ENCODE peak calls at places on chromosomes 4 and X, in five cellular contexts. X is stimulated activated CD4-positive, alpha-beta T cell treated with anti-CD3 and anti-CD28 coated beads, Interleukin-1b, Interleukin-23, amount 100 ng/mL, for 1 hour; D is stimulated activated CD8-positive, alpha-beta memory T cell treated with anti-CD3 and anti-CD28 coated beads, Interleukin-15, amount 100 ng/mL, for 24 hours; C is iPS-NIHi11; Z is fibroblast of pulmonary artery. B is an unnamed sample.
A peak's percentile ranks its signal among the peaks of the same experiment; 100 is the strongest.

GRCh38 chrX:84737471-84737871 is 235.2 kb upstream of the HDX start:
- DNase-seq in D (no peak), X (no peak), Z (no peak), C (no peak), B (no peak)

GRCh38 chr4:124121511-124121934 is 591.0 kb downstream of the ANKRD50 start:
- DNase-seq in D (no peak), Z (peak; percentile 90), C (no peak), X (no peak), B (no peak)

GRCh38 chr4:138864961-138865720 is 150.4 kb upstream of the NOCT start:
- DNase-seq in D (no peak), X (no peak), Z (no peak), C (no peak), B (no peak)

GRCh38 chrX:134158821-134159512 is 78.0 kb upstream of the CCDC160 start:
- DNase-seq in C (no peak), X (no peak), Z (no peak), D (no peak), B (no peak)

GRCh38 chrX:155056877-155057792 is 13.8 kb downstream of the CMC4 start:
- DNase-seq in Z (peak; percentile 83), C (peak; percentile 67), D (no peak), X (peak; percentile 18), B (no peak)

GRCh38 chrX:139642241-139642927 is 65.6 kb downstream of the MCF2 start:
- DNase-seq in D (no peak), X (no peak), Z (no peak), C (peak; percentile 7), B (no peak)

GRCh38 chr4:183118585-183118984 is 19.5 kb downstream of the WWC2 start:
- DNase-seq in D (no peak), Z (peak; percentile 83), X (no peak), C (peak; percentile 65), B (peak; percentile 44)

GRCh38 chrX:48511561-48511960 is 2.8 kb downstream of the PORCN start:
- DNase-seq in X (no peak), D (no peak), C (peak; percentile 27), Z (peak; percentile 26), B (no peak)

GRCh38 chrX:22134681-22135080 is 102.6 kb downstream of the PHEX start:
- DNase-seq in D (no peak), X (no peak), Z (peak; percentile 59), C (no peak), B (peak; percentile 20)

GRCh38 chr4:875818-876423 is 50.0 kb upstream of the CPLX1 start:
- DNase-seq in C (no peak), X (no peak), D (no peak), Z (no peak), B (no peak)

GRCh38 chr4:5932021-5932553 is 39.2 kb upstream of the CRMP1 start:
- DNase-seq in X (no peak), D (no peak), C (no peak), Z (no peak), B (no peak)

GRCh38 chr4:7805533-7806079 is 134.1 kb downstream of the AFAP1 start:
- DNase-seq in C (peak; percentile 35), Z (peak; percentile 99), X (no peak), D (no peak), B (peak; percentile 97)

GRCh38 chr4:133147365-133147821 is 1.7 kb upstream of the PCDH10 start:
- DNase-seq in X (no peak), D (no peak), Z (peak; percentile 13), C (no peak), B (no peak)

GRCh38 chr4:68951078-68951805 is at the start of gene UGT2A3:
- DNase-seq in D (no peak), C (no peak), X (no peak), Z (no peak), B (no peak)

B was measured in pulmonary artery endothelial cell.